ENCODE peak calls at places on chromosomes 13 and 19, in nine cellular contexts. C is heart right ventricle; Z is CD8-positive, alpha-beta T cell; X is thoracic aorta; Y is cardiac muscle cell; B is lower lobe of right lung; M is upper lobe of left lung; T is Panc1; J is H1. G is an unnamed sample. For H3K9me3, the result is how much of the 10 kb centered on the place peaks cover.

GRCh38 chr19:50427997-50428425 is 4.7 kb upstream of the MYBPC2 start:
- DNase-seq in Z (peak), Y (peak), M (peak), B (peak), C (peak), X (no peak), J (peak), T (no peak), G (peak)

GRCh38 chr19:16571689-16572331 is 405 bp downstream of the SLC35E1 start:
- DNase-seq in Y (peak), J (no peak), M (no peak), Z (no peak), T (no peak), X (no peak), C (peak), B (peak), G (no peak)

GRCh38 chr13:46154136-46154854 is 27.7 kb downstream of the LCP1 start:
- DNase-seq in B (no peak), M (no peak), C (no peak), Z (no peak), J (no peak), T (no peak), X (no peak), Y (peak), G (no peak)

GRCh38 chr19:46716013-46716671 is 772 bp downstream of the PRKD2 start:
- DNase-seq in Y (peak), X (no peak), C (no peak), M (no peak), T (no peak), B (peak), Z (no peak), J (no peak), G (no peak)

GRCh38 chr19:41531438-41532311 is 44.3 kb upstream of the CEACAM21 start:
- DNase-seq in X (peak), B (peak), Z (peak), J (no peak), M (peak), C (peak), T (no peak), Y (peak), G (peak)

GRCh38 chr13:50081106-50081898 is 66.1 kb downstream of the KCNRG start:
- DNase-seq in C (peak), T (no peak), M (peak), X (no peak), J (no peak), Y (peak), Z (peak), B (peak), G (peak)

GRCh38 chr13:61960981-61961380 is 545.3 kb upstream of the PCDH20 start:
- DNase-seq in C (no peak), M (no peak), B (no peak), Z (no peak), Y (no peak), J (no peak), T (no peak), X (no peak), G (no peak)

GRCh38 chr13:77002590-77003190 is 10.8 kb downstream of the CLN5 start:
- DNase-seq in Y (peak), J (no peak), Z (no peak), B (no peak), T (no peak), X (no peak), C (no peak), M (no peak), G (no peak)

GRCh38 chr13:102825921-102826706 is 19.7 kb upstream of the ERCC5 start:
- DNase-seq in T (no peak), X (no peak), Y (peak), Z (no peak), C (no peak), M (no peak), J (no peak), B (no peak), G (no peak)

GRCh38 chr19:48445256-48445605 is 552 bp upstream of the GRWD1 start:
- DNase-seq in C (no peak), Z (no peak), T (no peak), X (no peak), M (no peak), B (no peak), Y (peak), J (no peak), G (no peak)

GRCh38 chr13:51910508-51910907 is 48.7 kb downstream of the CCDC70 start:
- DNase-seq in J (no peak), Z (no peak), C (no peak), Y (no peak), M (no peak), T (no peak), X (no peak), B (no peak), G (no peak)

GRCh38 chr19:42290523-42291436 is 11.2 kb upstream of the PRR19 start:
- DNase-seq in J (no peak), T (no peak), Z (peak), M (no peak), C (no peak), X (no peak), B (no peak), Y (no peak), G (no peak)

GRCh38 chr13:34139660-34140059 is 321.7 kb downstream of the RFC3 start:
- DNase-seq in B (no peak), Z (no peak), C (no peak), T (no peak), J (no peak), X (no peak), Y (no peak), M (no peak), G (no peak)

GRCh38 chr19:10009269-10009665 is 1.0 kb downstream of the COL5A3 start:
- DNase-seq in Y (peak), T (no peak), X (no peak), Z (peak), M (no peak), B (peak), J (no peak), C (peak), G (peak)

GRCh38 chr19:35738887-35739229 is 3.4 kb downstream of the IGFLR1 start:
- DNase-seq in Z (no peak), T (no peak), X (no peak), B (no peak), J (no peak), M (no peak), Y (no peak), C (no peak), G (no peak)

GRCh38 chr19:57688011-57688763 is 6.4 kb downstream of the ZNF551 start:
- DNase-seq in Z (no peak), X (no peak), Y (no peak), C (no peak), B (no peak), T (no peak), J (no peak), M (no peak), G (no peak)
- H3K9me3 ChIP-seq in Z (half or more), X (half or more), Y (under half), C (half or more), B (half or more), T (half or more), J (half or more), M (half or more), G (under half)

GRCh38 chr19:27679399-27679798 is 1533.6 kb downstream of the UQCRFS1 start:
- DNase-seq in B (no peak), X (no peak), Z (no peak), C (no peak), Y (no peak), J (no peak), T (no peak), M (no peak), G (peak)
- H3K9me3 ChIP-seq in B (under half), X (under half), Z (under half), C (under half), Y (under half), J (under half), T (under half), M (under half), G (under half)

DNA sequence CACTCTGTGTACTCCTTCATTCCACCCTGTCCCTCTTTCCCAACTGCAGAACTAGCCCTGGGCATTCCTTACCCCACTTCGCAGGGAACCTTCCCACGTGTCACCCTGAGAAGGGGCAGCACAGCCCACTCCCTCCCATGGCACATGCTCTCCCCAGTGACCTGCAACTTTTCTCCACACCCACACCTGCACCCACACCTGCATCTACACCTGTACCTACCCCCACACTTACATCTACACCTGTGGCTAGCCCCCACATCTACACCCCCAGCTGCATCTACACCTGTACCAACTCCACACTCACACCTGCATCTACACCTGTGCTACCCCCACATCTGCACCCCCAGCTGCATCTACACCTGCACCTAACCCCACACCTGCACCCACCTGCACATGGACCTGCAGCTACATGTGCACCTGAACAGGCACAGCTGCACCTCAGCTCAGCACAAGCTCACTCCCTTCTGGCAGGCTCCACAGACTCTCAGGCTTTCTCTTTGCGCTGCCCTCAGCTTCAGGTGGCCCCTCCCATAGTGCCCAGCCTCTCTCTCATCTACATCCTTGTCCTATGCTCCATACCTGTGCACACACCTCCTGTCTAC is 234.1 kb downstream of the TUBA3C start:
- DNase-seq in B (no peak), C (no peak), M (no peak), Y (no peak), X (no peak), Z (no peak), J (no peak), T (no peak), G (no peak)
- H3K9me3 ChIP-seq in B (under half), C (under half), M (under half), Y (under half), X (under half), Z (under half), J (half or more), T (under half), G (under half)

DNA sequence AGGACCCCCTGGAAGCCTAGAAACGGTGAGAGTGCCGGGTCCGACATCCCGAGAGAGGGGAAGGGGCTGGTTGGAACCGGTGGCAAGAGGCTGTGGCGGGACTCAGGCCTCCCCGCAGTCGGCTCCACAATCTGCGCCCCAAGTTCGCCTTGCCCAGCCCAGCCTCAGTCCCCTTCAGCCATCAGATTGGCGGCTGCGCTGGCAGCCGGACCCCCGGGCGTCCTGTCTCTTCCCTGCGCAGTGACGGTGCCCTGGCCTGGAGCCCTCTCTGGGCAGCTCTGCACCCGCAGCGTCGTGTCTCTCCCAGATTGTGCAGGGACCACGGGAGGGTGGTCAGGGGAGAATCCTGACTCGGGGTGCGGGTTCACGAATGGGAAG is 315 bp downstream of the ZNF492 start:
- DNase-seq in C (peak), Y (no peak), Z (no peak), J (no peak), X (no peak), T (no peak), M (no peak), B (no peak), G (no peak)
- H3K9me3 ChIP-seq in C (under half), Y (under half), Z (under half), J (under half), X (under half), T (under half), M (under half), B (under half), G (under half)

GRCh38 chr13:113182046-113182445 is 23.6 kb downstream of the PROZ start:
- DNase-seq in B (no peak), T (no peak), J (no peak), Y (peak), C (no peak), Z (no peak), X (no peak), M (no peak), G (no peak)
- H3K9me3 ChIP-seq in B (under half), T (under half), J (under half), Y (under half), C (under half), Z (under half), X (under half), M (under half), G (under half)

DNA sequence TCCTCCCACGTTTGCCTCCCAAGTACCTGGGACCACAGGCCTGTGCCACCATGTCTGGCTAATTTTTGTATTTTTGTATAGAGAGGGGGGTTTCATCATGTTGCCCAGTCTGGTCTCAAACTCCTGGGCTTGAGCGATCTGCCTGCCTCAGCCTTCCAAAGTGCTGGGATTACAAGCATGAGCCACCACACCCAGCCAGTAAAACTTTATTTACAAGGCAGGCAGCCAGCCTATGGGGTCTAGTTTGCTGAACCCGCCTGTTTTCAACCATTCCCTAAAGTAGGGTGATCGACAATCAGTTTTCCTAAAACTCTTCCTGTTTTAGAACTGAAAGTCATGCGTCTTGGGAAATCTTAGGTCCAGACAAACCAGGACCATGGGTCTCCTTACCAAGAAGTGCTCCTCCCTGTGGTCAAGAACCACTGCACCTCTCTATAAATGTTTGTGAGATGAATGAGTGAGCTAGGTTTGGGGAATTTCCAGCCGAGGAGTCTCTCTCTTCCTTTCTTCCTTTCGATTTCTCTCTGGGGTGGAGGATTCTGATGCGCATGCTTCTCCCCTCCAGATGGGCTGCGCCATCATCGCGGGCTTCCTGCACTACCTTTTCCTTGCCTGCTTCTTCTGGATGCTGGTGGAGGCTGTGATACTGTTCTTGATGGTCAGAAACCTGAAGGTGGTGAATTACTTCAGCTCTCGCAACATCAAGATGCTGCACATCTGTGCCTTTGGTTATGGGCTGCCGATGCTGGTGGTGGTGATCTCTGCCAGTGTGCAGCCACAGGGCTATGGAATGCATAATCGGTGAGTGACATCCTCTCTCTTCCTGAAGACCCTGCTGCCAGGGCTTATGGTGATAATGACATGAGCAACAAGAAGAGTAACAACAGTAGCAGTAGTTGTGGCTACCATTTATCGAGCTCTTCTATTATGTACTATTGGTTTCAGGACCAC is 38.7 kb downstream of the ADGRE1 start:
- DNase-seq in X (no peak), Y (no peak), B (no peak), T (no peak), C (no peak), Z (no peak), M (no peak), J (no peak), G (no peak)
- H3K9me3 ChIP-seq in X (under half), Y (under half), B (under half), T (under half), C (under half), Z (under half), M (under half), J (under half), G (under half)

DNA sequence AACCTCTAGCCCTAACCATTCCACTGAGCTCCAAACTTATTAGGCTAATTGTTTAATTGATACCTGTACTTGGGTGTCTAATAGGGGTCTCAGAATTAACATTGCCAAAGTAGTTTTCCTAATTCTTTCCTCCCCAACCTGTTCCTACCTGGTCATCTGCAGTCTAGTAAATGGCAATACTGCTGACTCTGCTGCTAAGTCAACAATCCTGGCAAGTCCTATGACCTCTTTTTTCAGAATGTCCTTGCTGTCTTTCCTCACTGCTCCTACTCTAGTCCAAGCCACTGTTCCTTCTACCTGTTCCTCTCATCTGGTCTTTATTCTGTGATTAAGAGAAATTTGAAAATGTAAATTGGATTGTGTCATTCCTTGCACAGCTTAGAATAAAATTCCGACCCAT is 143.9 kb downstream of the MTUS2 start:
- DNase-seq in M (no peak), X (no peak), Y (no peak), Z (no peak), J (no peak), C (no peak), B (no peak), T (no peak), G (no peak)
- H3K9me3 ChIP-seq in M (under half), X (under half), Y (under half), Z (under half), J (under half), C (under half), B (under half), T (under half), G (under half)